ENCODE peak calls at places on chromosomes 16 and 17, in five cellular contexts. One of them, this sample, is unnamed. For H3K36me3, the result is how much of the 10 kb centered on the place peaks cover.

GRCh38 chr16:79007614-79008013 is 592.9 kb downstream of the MAF start:
- ATAC-seq in HepG2: no peak
- ATAC-seq in K562: no peak
- ATAC-seq in GM12878: peak
- ATAC-seq in upper lobe of left lung: no peak
- ATAC-seq in this sample: no peak

GRCh38 chr17:4394208-4395110 is 28.0 kb upstream of the UBE2G1 start:
- ATAC-seq in GM12878: no peak
- ATAC-seq in K562: no peak
- ATAC-seq in upper lobe of left lung: no peak
- ATAC-seq in HepG2: peak
- ATAC-seq in this sample: no peak

GRCh38 chr16:68003031-68003430 is 3.7 kb upstream of the DPEP2 start:
- ATAC-seq in K562: no peak
- ATAC-seq in upper lobe of left lung: no peak
- ATAC-seq in GM12878: no peak
- ATAC-seq in HepG2: no peak
- ATAC-seq in this sample: no peak

GRCh38 chr16:81041696-81042095 is 6.1 kb downstream of the ATMIN start:
- ATAC-seq in K562: no peak
- ATAC-seq in HepG2: no peak
- ATAC-seq in GM12878: no peak
- ATAC-seq in upper lobe of left lung: no peak
- ATAC-seq in this sample: no peak

GRCh38 chr16:50989047-50989446 is 162.0 kb downstream of the SALL1 start:
- ATAC-seq in K562: no peak
- ATAC-seq in HepG2: no peak
- ATAC-seq in GM12878: no peak
- ATAC-seq in upper lobe of left lung: no peak
- ATAC-seq in this sample: no peak

GRCh38 chr16:78990309-78990701 is 610.2 kb downstream of the MAF start:
- ATAC-seq in upper lobe of left lung: no peak
- ATAC-seq in HepG2: no peak
- ATAC-seq in GM12878: peak
- ATAC-seq in K562: no peak
- ATAC-seq in this sample: no peak

GRCh38 chr17:4136373-4136772 is 6.5 kb downstream of the ZZEF1 start:
- ATAC-seq in K562: no peak
- ATAC-seq in upper lobe of left lung: peak
- ATAC-seq in HepG2: no peak
- ATAC-seq in GM12878: peak
- ATAC-seq in this sample: no peak

GRCh38 chr17:44804301-44805061 is 25.6 kb downstream of the GJC1 start:
- ATAC-seq in HepG2: no peak
- ATAC-seq in K562: no peak
- ATAC-seq in GM12878: no peak
- ATAC-seq in upper lobe of left lung: no peak
- ATAC-seq in this sample: peak

GRCh38 chr17:64784353-64784798 is 122.3 kb upstream of the SMURF2 start:
- ATAC-seq in HepG2: no peak
- ATAC-seq in K562: no peak
- ATAC-seq in GM12878: no peak
- ATAC-seq in upper lobe of left lung: no peak
- ATAC-seq in this sample: no peak

GRCh38 chr16:27258241-27258734 is 10.3 kb downstream of the NSMCE1 start:
- ATAC-seq in upper lobe of left lung: peak
- ATAC-seq in GM12878: peak
- ATAC-seq in K562: no peak
- ATAC-seq in HepG2: peak
- ATAC-seq in this sample: peak

GRCh38 chr16:87847785-87848675 is 21.3 kb downstream of the SLC7A5 start:
- ATAC-seq in upper lobe of left lung: no peak
- ATAC-seq in K562: no peak
- ATAC-seq in GM12878: no peak
- ATAC-seq in HepG2: peak
- ATAC-seq in this sample: no peak

GRCh38 chr17:29401237-29401636 is 11.1 kb downstream of the TAOK1 start:
- ATAC-seq in GM12878: peak
- ATAC-seq in HepG2: no peak
- ATAC-seq in K562: no peak
- ATAC-seq in upper lobe of left lung: peak
- ATAC-seq in this sample: no peak

GRCh38 chr17:47273245-47273644 is 19.6 kb downstream of the ITGB3 start:
- ATAC-seq in upper lobe of left lung: no peak
- ATAC-seq in GM12878: no peak
- ATAC-seq in HepG2: no peak
- ATAC-seq in K562: no peak
- ATAC-seq in this sample: no peak

GRCh38 chr17:75855310-75856061 is at the start of gene WBP2:
- ATAC-seq in K562: peak
- ATAC-seq in upper lobe of left lung: peak
- ATAC-seq in GM12878: peak
- ATAC-seq in HepG2: peak
- ATAC-seq in this sample: peak
- TF ChIP-seq EP300 in K562: no peak
- TF ChIP-seq EP300 in upper lobe of left lung: peak
- TF ChIP-seq EP300 in GM12878: no peak
- TF ChIP-seq EP300 in HepG2: peak
- TF ChIP-seq EP300 in this sample: no peak

DNA sequence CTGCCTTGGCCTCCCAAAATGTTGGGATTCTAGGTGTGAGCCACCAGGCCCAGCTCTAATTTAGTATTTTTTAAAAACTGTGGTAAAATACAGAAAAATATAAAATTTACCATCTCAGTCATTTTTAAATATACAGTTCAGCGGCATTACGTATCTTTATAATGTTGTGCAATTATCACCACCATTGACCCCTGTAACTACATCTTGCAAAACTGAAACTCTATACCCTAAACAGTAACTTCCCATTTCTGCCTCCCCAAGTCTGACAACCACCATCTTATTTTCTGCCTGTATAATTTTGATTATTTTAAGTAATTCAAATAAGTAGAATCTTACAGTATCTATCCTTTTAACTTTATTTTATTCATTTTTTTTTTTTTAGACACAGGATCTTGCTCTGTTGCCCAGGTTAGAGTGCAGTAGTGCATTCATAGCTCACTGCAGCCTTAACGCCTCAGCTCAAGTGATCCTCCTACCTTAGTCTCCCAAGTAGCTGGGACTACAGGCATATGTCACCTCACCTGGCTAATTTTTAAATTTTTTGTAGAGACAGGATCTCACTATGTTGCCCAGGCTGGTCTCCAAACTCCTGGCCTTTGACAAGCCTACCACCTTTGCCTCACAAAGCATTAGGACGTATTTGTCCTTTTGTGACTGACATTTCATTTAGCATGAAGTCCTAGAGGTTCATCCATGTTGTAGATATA is 10.9 kb upstream of the GGA2 start:
- ATAC-seq in HepG2: no peak
- ATAC-seq in upper lobe of left lung: peak
- ATAC-seq in GM12878: no peak
- ATAC-seq in K562: no peak
- ATAC-seq in this sample: no peak
- H3K36me3 ChIP-seq in HepG2: under half
- H3K36me3 ChIP-seq in upper lobe of left lung: under half
- H3K36me3 ChIP-seq in GM12878: under half
- H3K36me3 ChIP-seq in K562: half or more
- H3K36me3 ChIP-seq in this sample: under half

DNA sequence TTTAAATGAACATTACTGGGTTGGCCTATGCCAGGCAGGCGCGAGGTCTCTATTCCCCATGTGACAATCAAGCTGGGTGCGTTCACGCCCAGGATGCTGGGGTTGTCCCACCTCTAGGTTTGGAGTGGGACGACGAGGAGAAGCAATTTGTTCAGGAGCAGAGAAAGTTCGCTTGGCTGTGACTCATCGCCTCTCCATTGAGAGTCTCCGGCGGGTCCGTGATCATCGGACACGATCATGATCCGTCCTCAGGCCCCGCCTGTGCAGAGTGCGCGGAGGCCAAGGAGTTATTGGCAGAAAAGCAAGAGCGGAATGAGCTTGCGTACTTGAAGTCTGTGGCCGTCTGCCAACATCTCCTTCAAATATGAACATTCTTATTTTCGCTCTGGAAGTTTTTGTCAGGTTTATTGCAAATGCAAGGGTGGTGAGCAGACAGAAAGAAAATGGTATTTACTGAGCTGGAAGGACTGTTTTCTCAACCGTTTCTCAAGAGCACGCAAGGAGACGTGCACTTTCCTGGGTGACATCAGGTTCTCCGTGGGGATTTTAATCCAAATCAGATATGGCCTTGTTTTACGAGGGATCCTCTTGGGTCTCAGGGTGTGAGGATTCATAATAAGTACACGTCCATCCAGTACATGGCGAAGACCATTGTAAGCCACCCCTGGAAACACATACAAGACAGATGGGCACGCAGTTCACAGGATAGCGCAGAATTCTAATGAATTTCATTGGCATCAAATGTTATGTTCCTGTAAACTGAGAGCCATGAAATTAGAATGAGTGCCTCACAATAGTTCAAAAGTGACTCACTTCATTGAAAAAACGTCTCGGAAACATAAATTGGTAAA is 70.1 kb upstream of the CREBBP start:
- ATAC-seq in GM12878: no peak
- ATAC-seq in K562: peak
- ATAC-seq in HepG2: no peak
- ATAC-seq in upper lobe of left lung: peak
- ATAC-seq in this sample: peak
- TF ChIP-seq EP300 in GM12878: no peak
- TF ChIP-seq EP300 in K562: no peak
- TF ChIP-seq EP300 in HepG2: no peak
- TF ChIP-seq EP300 in upper lobe of left lung: peak
- TF ChIP-seq EP300 in this sample: no peak

DNA sequence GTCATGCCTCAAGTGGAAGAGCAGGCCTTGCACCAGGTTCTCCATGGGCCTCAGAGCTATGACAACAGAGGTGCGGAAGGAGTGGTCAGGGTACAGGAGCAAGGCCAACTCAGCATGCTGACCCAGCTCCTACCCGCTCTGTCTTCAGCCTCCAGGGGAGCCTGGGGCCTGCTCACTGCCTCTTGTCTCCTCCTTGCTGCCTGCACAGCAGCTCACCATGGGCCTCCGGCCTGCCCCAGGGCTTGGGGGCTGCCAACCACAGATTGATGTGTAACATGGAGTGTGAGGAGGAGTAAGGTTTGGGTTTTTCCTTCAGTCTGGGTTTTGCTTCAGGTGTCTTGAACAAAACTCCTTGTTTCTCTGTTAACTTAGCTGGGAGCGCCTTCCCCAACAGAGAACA is 62.1 kb downstream of the PLD6 start:
- ATAC-seq in K562: no peak
- ATAC-seq in upper lobe of left lung: no peak
- ATAC-seq in GM12878: no peak
- ATAC-seq in HepG2: no peak
- ATAC-seq in this sample: no peak
- H3K36me3 ChIP-seq in K562: under half
- H3K36me3 ChIP-seq in upper lobe of left lung: half or more
- H3K36me3 ChIP-seq in GM12878: under half
- H3K36me3 ChIP-seq in HepG2: under half
- H3K36me3 ChIP-seq in this sample: under half

This sample was measured in gastroesophageal sphincter.